ENCODE peak calls at places on chromosomes 6 and 20, in six cellular contexts. One of them, this sample, is unnamed.
A peak's percentile ranks its signal among the peaks of the same experiment; 100 is the strongest.

GRCh38 chr6:35558571-35558970 is 45.9 kb upstream of the TULP1 start:
- DNase-seq in tibial nerve: no peak
- DNase-seq in astrocyte of the spinal cord: no peak
- DNase-seq in CD8-positive, alpha-beta T cell: no peak
- DNase-seq in GM12864: no peak
- DNase-seq in cardiac muscle cell: no peak
- DNase-seq in this sample: no peak

GRCh38 chr6:151962246-151962846 is 154.9 kb downstream of the ESR1 start:
- DNase-seq in tibial nerve: no peak
- DNase-seq in astrocyte of the spinal cord: peak; percentile 74
- DNase-seq in CD8-positive, alpha-beta T cell: no peak
- DNase-seq in GM12864: no peak
- DNase-seq in cardiac muscle cell: no peak
- DNase-seq in this sample: peak; percentile 32

GRCh38 chr6:24403501-24403824 is 727 bp downstream of the MRS2 start:
- DNase-seq in tibial nerve: no peak
- DNase-seq in astrocyte of the spinal cord: peak; percentile 27
- DNase-seq in CD8-positive, alpha-beta T cell: no peak
- DNase-seq in GM12864: no peak
- DNase-seq in cardiac muscle cell: no peak
- DNase-seq in this sample: no peak

GRCh38 chr6:33815854-33816253 is 12.1 kb upstream of the MLN start:
- DNase-seq in tibial nerve: no peak
- DNase-seq in astrocyte of the spinal cord: no peak
- DNase-seq in CD8-positive, alpha-beta T cell: no peak
- DNase-seq in GM12864: no peak
- DNase-seq in cardiac muscle cell: peak; percentile 71
- DNase-seq in this sample: no peak

GRCh38 chr6:144710207-144710606 is 425.1 kb downstream of the UTRN start:
- DNase-seq in tibial nerve: no peak
- DNase-seq in astrocyte of the spinal cord: peak; percentile 76
- DNase-seq in CD8-positive, alpha-beta T cell: no peak
- DNase-seq in GM12864: no peak
- DNase-seq in cardiac muscle cell: no peak
- DNase-seq in this sample: peak; percentile 74

GRCh38 chr6:117411474-117411873 is 14.3 kb downstream of the ROS1 start:
- DNase-seq in tibial nerve: no peak
- DNase-seq in astrocyte of the spinal cord: no peak
- DNase-seq in CD8-positive, alpha-beta T cell: no peak
- DNase-seq in GM12864: no peak
- DNase-seq in cardiac muscle cell: no peak
- DNase-seq in this sample: no peak

GRCh38 chr20:48401359-48401758 is 426.4 kb downstream of the PREX1 start:
- DNase-seq in tibial nerve: no peak
- DNase-seq in astrocyte of the spinal cord: no peak
- DNase-seq in CD8-positive, alpha-beta T cell: no peak
- DNase-seq in GM12864: no peak
- DNase-seq in cardiac muscle cell: no peak
- DNase-seq in this sample: no peak

GRCh38 chr6:133502451-133503259 is 261.5 kb downstream of the EYA4 start:
- DNase-seq in tibial nerve: peak; percentile 19
- DNase-seq in astrocyte of the spinal cord: peak; percentile 96
- DNase-seq in CD8-positive, alpha-beta T cell: no peak
- DNase-seq in GM12864: no peak
- DNase-seq in cardiac muscle cell: peak; percentile 10
- DNase-seq in this sample: peak; percentile 87

GRCh38 chr6:100116409-100117194 is 122.6 kb upstream of the MCHR2 start:
- DNase-seq in tibial nerve: peak; percentile 61
- DNase-seq in astrocyte of the spinal cord: peak; percentile 83
- DNase-seq in CD8-positive, alpha-beta T cell: no peak
- DNase-seq in GM12864: no peak
- DNase-seq in cardiac muscle cell: peak; percentile 74
- DNase-seq in this sample: peak; percentile 62

GRCh38 chr6:127457444-127458064 is 1.6 kb downstream of the KIAA0408 start:
- DNase-seq in tibial nerve: peak; percentile 30
- DNase-seq in astrocyte of the spinal cord: peak; percentile 64
- DNase-seq in CD8-positive, alpha-beta T cell: no peak
- DNase-seq in GM12864: no peak
- DNase-seq in cardiac muscle cell: no peak
- DNase-seq in this sample: peak; percentile 69

GRCh38 chr20:51208162-51208561 is 185.3 kb upstream of the KCNG1 start:
- DNase-seq in tibial nerve: no peak
- DNase-seq in astrocyte of the spinal cord: no peak
- DNase-seq in CD8-positive, alpha-beta T cell: no peak
- DNase-seq in GM12864: no peak
- DNase-seq in cardiac muscle cell: no peak
- DNase-seq in this sample: no peak

GRCh38 chr20:17444091-17444490 is 87.1 kb downstream of the BFSP1 start:
- DNase-seq in tibial nerve: no peak
- DNase-seq in astrocyte of the spinal cord: no peak
- DNase-seq in CD8-positive, alpha-beta T cell: no peak
- DNase-seq in GM12864: no peak
- DNase-seq in cardiac muscle cell: no peak
- DNase-seq in this sample: no peak
- H3K4me3 ChIP-seq in tibial nerve: no peak overlapping the region
- H3K4me3 ChIP-seq in astrocyte of the spinal cord: no peak overlapping the region
- H3K4me3 ChIP-seq in CD8-positive, alpha-beta T cell: no peak overlapping the region
- H3K4me3 ChIP-seq in GM12864: no peak overlapping the region
- H3K4me3 ChIP-seq in cardiac muscle cell: no peak overlapping the region
- H3K4me3 ChIP-seq in this sample: no peak overlapping the region

GRCh38 chr6:107244082-107244741 is 128.9 kb upstream of the BEND3 start:
- DNase-seq in tibial nerve: no peak
- DNase-seq in astrocyte of the spinal cord: no peak
- DNase-seq in CD8-positive, alpha-beta T cell: no peak
- DNase-seq in GM12864: no peak
- DNase-seq in cardiac muscle cell: no peak
- DNase-seq in this sample: no peak

GRCh38 chr6:107244742-107245470 is 129.6 kb upstream of the BEND3 start:
- DNase-seq in tibial nerve: no peak
- DNase-seq in astrocyte of the spinal cord: no peak
- DNase-seq in CD8-positive, alpha-beta T cell: no peak
- DNase-seq in GM12864: no peak
- DNase-seq in cardiac muscle cell: no peak
- DNase-seq in this sample: no peak

GRCh38 chr6:107248147-107248546 is 132.8 kb upstream of the BEND3 start:
- DNase-seq in tibial nerve: no peak
- DNase-seq in astrocyte of the spinal cord: no peak
- DNase-seq in CD8-positive, alpha-beta T cell: no peak
- DNase-seq in GM12864: no peak
- DNase-seq in cardiac muscle cell: peak; percentile 17
- DNase-seq in this sample: no peak

GRCh38 chr6:107246972-107247615 is 131.8 kb upstream of the BEND3 start:
- DNase-seq in tibial nerve: no peak
- DNase-seq in astrocyte of the spinal cord: no peak
- DNase-seq in CD8-positive, alpha-beta T cell: no peak
- DNase-seq in GM12864: no peak
- DNase-seq in cardiac muscle cell: no peak
- DNase-seq in this sample: no peak

GRCh38 chr6:107246249-107246971 is 131.1 kb upstream of the BEND3 start:
- DNase-seq in tibial nerve: no peak
- DNase-seq in astrocyte of the spinal cord: no peak
- DNase-seq in CD8-positive, alpha-beta T cell: no peak
- DNase-seq in GM12864: no peak
- DNase-seq in cardiac muscle cell: no peak
- DNase-seq in this sample: no peak
- TF ChIP-seq CTCF in tibial nerve: no peak
- TF ChIP-seq CTCF in astrocyte of the spinal cord: no peak
- TF ChIP-seq CTCF in CD8-positive, alpha-beta T cell: no peak
- TF ChIP-seq CTCF in GM12864: no peak
- TF ChIP-seq CTCF in cardiac muscle cell: no peak
- TF ChIP-seq CTCF in this sample: no peak

DNA sequence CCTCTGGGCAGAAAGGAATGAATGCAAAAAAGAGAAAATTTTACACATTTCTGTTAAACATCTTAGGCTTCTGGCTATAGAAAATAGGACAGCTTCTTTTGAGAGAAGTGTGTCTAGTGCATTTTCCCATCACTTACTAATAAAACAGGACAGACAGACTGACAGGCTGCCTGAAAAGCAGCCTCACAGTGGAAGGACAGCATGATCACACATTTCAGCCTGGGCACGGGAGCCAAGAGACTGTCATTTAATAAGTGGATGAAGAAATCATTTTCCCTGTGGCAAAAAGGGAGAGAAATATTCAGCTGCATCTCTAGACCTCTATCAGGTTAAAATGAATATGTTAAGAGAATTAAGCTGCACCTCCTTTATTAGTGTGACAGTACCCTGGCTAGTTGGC is 960.5 kb downstream of the KIF16B start:
- DNase-seq in tibial nerve: no peak
- DNase-seq in astrocyte of the spinal cord: no peak
- DNase-seq in CD8-positive, alpha-beta T cell: no peak
- DNase-seq in GM12864: no peak
- DNase-seq in cardiac muscle cell: no peak
- DNase-seq in this sample: no peak
- H3K4me3 ChIP-seq in tibial nerve: no peak overlapping the region
- H3K4me3 ChIP-seq in astrocyte of the spinal cord: no peak overlapping the region
- H3K4me3 ChIP-seq in CD8-positive, alpha-beta T cell: no peak overlapping the region
- H3K4me3 ChIP-seq in GM12864: no peak overlapping the region
- H3K4me3 ChIP-seq in cardiac muscle cell: no peak overlapping the region
- H3K4me3 ChIP-seq in this sample: no peak overlapping the region

DNA sequence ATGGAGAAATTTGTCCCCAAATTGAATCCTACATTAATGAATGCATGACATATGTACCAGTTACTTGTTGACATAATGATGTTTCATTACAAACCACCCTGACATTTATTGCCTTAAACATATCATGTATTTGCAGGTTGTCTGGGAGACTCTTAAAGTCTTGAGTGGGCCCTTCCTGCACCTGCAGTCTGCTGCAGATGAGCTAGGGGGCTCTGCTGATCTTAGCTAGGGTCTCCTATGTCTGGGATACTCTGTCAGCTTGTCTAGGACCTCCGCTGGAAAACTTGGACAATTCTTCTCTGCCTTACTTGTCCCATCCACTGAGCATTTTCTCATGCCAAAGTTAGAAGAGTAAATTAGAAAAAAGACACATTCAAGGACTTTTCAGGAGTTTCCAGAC is 581.6 kb downstream of the HAO1 start:
- DNase-seq in tibial nerve: no peak
- DNase-seq in astrocyte of the spinal cord: no peak
- DNase-seq in CD8-positive, alpha-beta T cell: no peak
- DNase-seq in GM12864: no peak
- DNase-seq in cardiac muscle cell: peak; percentile 40
- DNase-seq in this sample: no peak
- TF ChIP-seq CTCF in tibial nerve: no peak
- TF ChIP-seq CTCF in astrocyte of the spinal cord: peak; percentile 14
- TF ChIP-seq CTCF in CD8-positive, alpha-beta T cell: no peak
- TF ChIP-seq CTCF in GM12864: no peak
- TF ChIP-seq CTCF in cardiac muscle cell: no peak
- TF ChIP-seq CTCF in this sample: no peak

DNA sequence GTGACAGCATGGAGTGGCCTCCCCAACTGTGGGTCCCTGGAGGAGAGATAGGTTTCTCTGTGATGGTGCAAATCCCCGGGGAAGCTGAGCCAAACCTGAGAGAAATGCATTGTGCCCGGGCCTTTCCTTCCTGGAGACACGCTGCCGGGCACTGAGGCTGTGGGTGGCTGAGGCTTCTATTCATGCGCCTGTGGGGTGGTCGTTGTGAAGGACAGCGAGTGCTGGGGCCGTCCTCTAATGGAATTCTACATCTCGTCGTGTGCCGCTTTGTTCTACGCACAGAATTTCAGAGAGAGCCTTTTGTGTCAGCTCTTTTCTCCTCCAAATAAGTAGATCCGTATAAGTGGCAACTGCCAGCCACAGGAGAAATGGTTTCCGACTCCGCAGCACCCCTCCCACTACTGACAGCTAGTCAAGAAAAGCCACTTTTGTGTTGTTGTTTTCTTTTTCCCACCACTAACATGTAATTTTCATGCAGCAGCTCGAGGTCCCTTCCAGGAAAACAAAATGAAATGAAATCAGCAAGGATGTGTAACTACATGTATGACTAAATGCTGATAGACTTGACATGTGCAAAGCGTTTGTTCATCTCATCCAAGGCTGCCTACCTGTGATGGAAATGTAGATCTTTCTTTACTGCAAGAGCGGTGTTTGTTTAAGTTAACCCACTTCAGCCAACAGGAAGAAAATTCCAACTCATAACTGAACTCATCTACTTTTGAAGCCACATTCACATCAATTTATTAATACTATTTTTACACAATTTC is 26.4 kb upstream of the PXDC1 start:
- DNase-seq in tibial nerve: no peak
- DNase-seq in astrocyte of the spinal cord: no peak
- DNase-seq in CD8-positive, alpha-beta T cell: no peak
- DNase-seq in GM12864: no peak
- DNase-seq in cardiac muscle cell: no peak
- DNase-seq in this sample: no peak
- H3K4me3 ChIP-seq in tibial nerve: no peak overlapping the region
- H3K4me3 ChIP-seq in astrocyte of the spinal cord: no peak overlapping the region
- H3K4me3 ChIP-seq in CD8-positive, alpha-beta T cell: no peak overlapping the region
- H3K4me3 ChIP-seq in GM12864: no peak overlapping the region
- H3K4me3 ChIP-seq in cardiac muscle cell: no peak overlapping the region
- H3K4me3 ChIP-seq in this sample: no peak overlapping the region

DNA sequence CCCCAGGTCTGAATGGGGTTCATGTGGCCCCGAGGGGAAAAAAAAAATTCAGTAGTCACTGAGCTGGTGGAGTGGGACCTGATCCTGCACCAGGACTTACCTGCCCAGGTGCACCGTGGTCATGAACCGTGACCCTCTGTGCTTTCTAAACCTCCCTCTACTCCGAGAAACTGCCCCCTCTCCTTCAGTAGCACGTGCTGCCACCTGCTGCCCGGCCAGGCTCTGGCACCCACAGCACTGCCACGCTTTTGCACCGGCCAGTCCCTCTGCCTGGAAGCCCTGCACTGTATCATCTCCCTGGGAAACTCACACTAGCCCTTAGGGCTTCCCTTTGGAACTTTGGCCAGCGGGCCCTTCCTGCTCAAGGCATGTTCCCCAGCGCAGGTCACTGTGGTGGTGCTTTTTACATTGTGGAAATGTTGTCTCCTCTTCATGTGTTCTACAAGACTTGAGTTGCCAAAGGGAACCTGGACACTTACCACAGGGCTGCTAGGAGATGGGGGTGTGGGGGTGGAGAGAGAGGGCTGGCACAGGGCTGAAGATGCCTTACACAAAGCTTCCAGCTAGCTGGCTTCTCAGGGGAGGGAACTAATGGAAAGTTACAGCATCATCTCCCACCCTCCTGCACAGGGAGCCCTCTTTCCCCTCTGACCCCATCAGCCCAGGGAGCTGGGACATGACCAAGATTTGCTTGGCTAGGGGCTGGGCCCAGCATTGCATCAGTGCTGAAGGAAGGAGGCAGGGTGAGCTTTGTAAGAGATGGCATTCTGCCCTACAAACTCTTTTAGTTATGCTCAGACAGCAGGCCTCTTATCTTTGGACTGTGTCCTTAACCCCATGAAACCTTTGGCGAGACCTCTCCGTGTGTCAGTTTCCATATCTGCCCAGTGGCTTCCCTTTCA is 2.5 kb upstream of the PTPRT start:
- DNase-seq in tibial nerve: no peak
- DNase-seq in astrocyte of the spinal cord: no peak
- DNase-seq in CD8-positive, alpha-beta T cell: no peak
- DNase-seq in GM12864: no peak
- DNase-seq in cardiac muscle cell: peak; percentile 56
- DNase-seq in this sample: no peak
- TF ChIP-seq CTCF in tibial nerve: no peak
- TF ChIP-seq CTCF in astrocyte of the spinal cord: peak; percentile 25
- TF ChIP-seq CTCF in CD8-positive, alpha-beta T cell: no peak
- TF ChIP-seq CTCF in GM12864: peak; percentile 66
- TF ChIP-seq CTCF in cardiac muscle cell: peak; percentile 51
- TF ChIP-seq CTCF in this sample: peak; percentile 57

This sample was measured in AG09309.